ENCODE peak calls at places on chromosomes 6 and 20, in nine cellular contexts. One of them, this sample, is unnamed.

GRCh38 chr20:58697201-58697866 is 4.7 kb downstream of the NPEPL1 start:
- DNase-seq in stimulated activated CD8-positive, alpha-beta memory T cell treated with anti-CD3 and anti-CD28 coated beads, Interleukin-7, amount 100 ng/mL, for 24 hours: no peak
- DNase-seq in smooth muscle cell of the brain vasculature: no peak
- DNase-seq in fibroblast of pulmonary artery: no peak
- DNase-seq in body of pancreas: peak; percentile 3
- DNase-seq in HFFc6: no peak
- DNase-seq in ascending aorta: no peak
- DNase-seq in HFF-Myc: no peak
- DNase-seq in effector CD4-positive, alpha-beta T cell: no peak
- DNase-seq in this sample: no peak

GRCh38 chr6:12356983-12357972 is 67.1 kb downstream of the EDN1 start:
- DNase-seq in stimulated activated CD8-positive, alpha-beta memory T cell treated with anti-CD3 and anti-CD28 coated beads, Interleukin-7, amount 100 ng/mL, for 24 hours: no peak
- DNase-seq in smooth muscle cell of the brain vasculature: no peak
- DNase-seq in fibroblast of pulmonary artery: no peak
- DNase-seq in body of pancreas: no peak
- DNase-seq in HFFc6: no peak
- DNase-seq in ascending aorta: no peak
- DNase-seq in HFF-Myc: no peak
- DNase-seq in effector CD4-positive, alpha-beta T cell: no peak
- DNase-seq in this sample: no peak

GRCh38 chr6:170124836-170125235 is 166.0 kb downstream of the DLL1 start:
- DNase-seq in stimulated activated CD8-positive, alpha-beta memory T cell treated with anti-CD3 and anti-CD28 coated beads, Interleukin-7, amount 100 ng/mL, for 24 hours: no peak
- DNase-seq in smooth muscle cell of the brain vasculature: no peak
- DNase-seq in fibroblast of pulmonary artery: no peak
- DNase-seq in body of pancreas: peak; percentile 45
- DNase-seq in HFFc6: no peak
- DNase-seq in ascending aorta: peak; percentile 2
- DNase-seq in HFF-Myc: no peak
- DNase-seq in effector CD4-positive, alpha-beta T cell: no peak
- DNase-seq in this sample: no peak

GRCh38 chr20:56247954-56248782 is at the start of gene MC3R:
- DNase-seq in stimulated activated CD8-positive, alpha-beta memory T cell treated with anti-CD3 and anti-CD28 coated beads, Interleukin-7, amount 100 ng/mL, for 24 hours: peak; percentile 16
- DNase-seq in smooth muscle cell of the brain vasculature: no peak
- DNase-seq in fibroblast of pulmonary artery: peak; percentile 52
- DNase-seq in body of pancreas: peak; percentile 73
- DNase-seq in HFFc6: peak; percentile 29
- DNase-seq in ascending aorta: no peak
- DNase-seq in HFF-Myc: no peak
- DNase-seq in effector CD4-positive, alpha-beta T cell: no peak
- DNase-seq in this sample: peak; percentile 30

GRCh38 chr6:3867616-3868502 is 18.7 kb downstream of the FAM50B start:
- DNase-seq in stimulated activated CD8-positive, alpha-beta memory T cell treated with anti-CD3 and anti-CD28 coated beads, Interleukin-7, amount 100 ng/mL, for 24 hours: no peak
- DNase-seq in smooth muscle cell of the brain vasculature: no peak
- DNase-seq in fibroblast of pulmonary artery: peak; percentile 53
- DNase-seq in body of pancreas: no peak
- DNase-seq in HFFc6: peak; percentile 37
- DNase-seq in ascending aorta: no peak
- DNase-seq in HFF-Myc: no peak
- DNase-seq in effector CD4-positive, alpha-beta T cell: no peak
- DNase-seq in this sample: no peak

GRCh38 chr6:35058041-35058675 is 83.0 kb downstream of the TCP11 start:
- DNase-seq in stimulated activated CD8-positive, alpha-beta memory T cell treated with anti-CD3 and anti-CD28 coated beads, Interleukin-7, amount 100 ng/mL, for 24 hours: no peak
- DNase-seq in smooth muscle cell of the brain vasculature: no peak
- DNase-seq in fibroblast of pulmonary artery: no peak
- DNase-seq in body of pancreas: no peak
- DNase-seq in HFFc6: no peak
- DNase-seq in ascending aorta: no peak
- DNase-seq in HFF-Myc: no peak
- DNase-seq in effector CD4-positive, alpha-beta T cell: no peak
- DNase-seq in this sample: no peak

GRCh38 chr20:63766695-63767426 is 27.3 kb downstream of the SLC2A4RG start:
- DNase-seq in stimulated activated CD8-positive, alpha-beta memory T cell treated with anti-CD3 and anti-CD28 coated beads, Interleukin-7, amount 100 ng/mL, for 24 hours: no peak
- DNase-seq in smooth muscle cell of the brain vasculature: no peak
- DNase-seq in fibroblast of pulmonary artery: no peak
- DNase-seq in body of pancreas: no peak
- DNase-seq in HFFc6: no peak
- DNase-seq in ascending aorta: no peak
- DNase-seq in HFF-Myc: no peak
- DNase-seq in effector CD4-positive, alpha-beta T cell: no peak
- DNase-seq in this sample: no peak

GRCh38 chr6:159761135-159761872 is 541 bp upstream of the ACAT2 start:
- DNase-seq in stimulated activated CD8-positive, alpha-beta memory T cell treated with anti-CD3 and anti-CD28 coated beads, Interleukin-7, amount 100 ng/mL, for 24 hours: no peak
- DNase-seq in smooth muscle cell of the brain vasculature: no peak
- DNase-seq in fibroblast of pulmonary artery: peak; percentile 26
- DNase-seq in body of pancreas: peak; percentile 35
- DNase-seq in HFFc6: no peak
- DNase-seq in ascending aorta: no peak
- DNase-seq in HFF-Myc: no peak
- DNase-seq in effector CD4-positive, alpha-beta T cell: no peak
- DNase-seq in this sample: no peak

GRCh38 chr20:44026932-44027685 is 112.5 kb downstream of the TOX2 start:
- DNase-seq in stimulated activated CD8-positive, alpha-beta memory T cell treated with anti-CD3 and anti-CD28 coated beads, Interleukin-7, amount 100 ng/mL, for 24 hours: no peak
- DNase-seq in smooth muscle cell of the brain vasculature: no peak
- DNase-seq in fibroblast of pulmonary artery: no peak
- DNase-seq in body of pancreas: no peak
- DNase-seq in HFFc6: no peak
- DNase-seq in ascending aorta: peak; percentile 51
- DNase-seq in HFF-Myc: no peak
- DNase-seq in effector CD4-positive, alpha-beta T cell: no peak
- DNase-seq in this sample: no peak

GRCh38 chr6:2351090-2351489 is 105.7 kb upstream of the GMDS start:
- DNase-seq in stimulated activated CD8-positive, alpha-beta memory T cell treated with anti-CD3 and anti-CD28 coated beads, Interleukin-7, amount 100 ng/mL, for 24 hours: no peak
- DNase-seq in smooth muscle cell of the brain vasculature: no peak
- DNase-seq in fibroblast of pulmonary artery: no peak
- DNase-seq in body of pancreas: no peak
- DNase-seq in HFFc6: no peak
- DNase-seq in ascending aorta: no peak
- DNase-seq in HFF-Myc: no peak
- DNase-seq in effector CD4-positive, alpha-beta T cell: no peak
- DNase-seq in this sample: no peak

GRCh38 chr6:33787954-33788693 is 806 bp downstream of the LEMD2 start:
- DNase-seq in stimulated activated CD8-positive, alpha-beta memory T cell treated with anti-CD3 and anti-CD28 coated beads, Interleukin-7, amount 100 ng/mL, for 24 hours: peak; percentile 24
- DNase-seq in smooth muscle cell of the brain vasculature: no peak
- DNase-seq in fibroblast of pulmonary artery: peak; percentile 84
- DNase-seq in body of pancreas: peak; percentile 65
- DNase-seq in HFFc6: peak; percentile 74
- DNase-seq in ascending aorta: peak; percentile 86
- DNase-seq in HFF-Myc: no peak
- DNase-seq in effector CD4-positive, alpha-beta T cell: peak; percentile 42
- DNase-seq in this sample: no peak

GRCh38 chr6:37917568-37917967 is 98.0 kb downstream of the ZFAND3 start:
- DNase-seq in stimulated activated CD8-positive, alpha-beta memory T cell treated with anti-CD3 and anti-CD28 coated beads, Interleukin-7, amount 100 ng/mL, for 24 hours: no peak
- DNase-seq in smooth muscle cell of the brain vasculature: no peak
- DNase-seq in fibroblast of pulmonary artery: no peak
- DNase-seq in body of pancreas: no peak
- DNase-seq in HFFc6: no peak
- DNase-seq in ascending aorta: no peak
- DNase-seq in HFF-Myc: no peak
- DNase-seq in effector CD4-positive, alpha-beta T cell: no peak
- DNase-seq in this sample: no peak

GRCh38 chr6:23266536-23266935 is 697.2 kb downstream of the HDGFL1 start:
- DNase-seq in stimulated activated CD8-positive, alpha-beta memory T cell treated with anti-CD3 and anti-CD28 coated beads, Interleukin-7, amount 100 ng/mL, for 24 hours: no peak
- DNase-seq in smooth muscle cell of the brain vasculature: no peak
- DNase-seq in fibroblast of pulmonary artery: no peak
- DNase-seq in body of pancreas: no peak
- DNase-seq in HFFc6: no peak
- DNase-seq in ascending aorta: no peak
- DNase-seq in HFF-Myc: no peak
- DNase-seq in effector CD4-positive, alpha-beta T cell: no peak
- DNase-seq in this sample: no peak

GRCh38 chr6:134909701-134910595 is 40.0 kb downstream of the ALDH8A1 start:
- DNase-seq in stimulated activated CD8-positive, alpha-beta memory T cell treated with anti-CD3 and anti-CD28 coated beads, Interleukin-7, amount 100 ng/mL, for 24 hours: no peak
- DNase-seq in smooth muscle cell of the brain vasculature: no peak
- DNase-seq in fibroblast of pulmonary artery: peak; percentile 49
- DNase-seq in body of pancreas: no peak
- DNase-seq in HFFc6: no peak
- DNase-seq in ascending aorta: no peak
- DNase-seq in HFF-Myc: no peak
- DNase-seq in effector CD4-positive, alpha-beta T cell: no peak
- DNase-seq in this sample: no peak

GRCh38 chr20:58075980-58076749 is 152.3 kb downstream of the ANKRD60 start:
- DNase-seq in stimulated activated CD8-positive, alpha-beta memory T cell treated with anti-CD3 and anti-CD28 coated beads, Interleukin-7, amount 100 ng/mL, for 24 hours: no peak
- DNase-seq in smooth muscle cell of the brain vasculature: no peak
- DNase-seq in fibroblast of pulmonary artery: peak; percentile 31
- DNase-seq in body of pancreas: no peak
- DNase-seq in HFFc6: no peak
- DNase-seq in ascending aorta: no peak
- DNase-seq in HFF-Myc: no peak
- DNase-seq in effector CD4-positive, alpha-beta T cell: no peak
- DNase-seq in this sample: no peak

This sample was measured in Panc1.